ENCODE peak calls at places on chromosomes 16 and 17, in six cellular contexts. X, H, M, I, V and W are unnamed samples.

GRCh38 chr17:10435096-10435495 is 13.3 kb upstream of the MYH8 start:
- DNase-seq in X (no peak), H (no peak), M (no peak), I (no peak), V (no peak), W (no peak)

GRCh38 chr16:8797364-8798173 is at the start of the genes PMM2 and TMEM186:
- DNase-seq in X (peak; percentile 95), H (peak; percentile 98), M (peak; percentile 99), I (peak; percentile 98), V (peak; percentile 88), W (peak; percentile 98)

GRCh38 chr17:9436629-9437028 is 139.0 kb downstream of the STX8 start:
- DNase-seq in X (no peak), H (no peak), M (no peak), I (no peak), V (no peak), W (no peak)

GRCh38 chr16:19393226-19394074 is 24.2 kb upstream of the TMC5 start:
- DNase-seq in X (peak; percentile 99), H (no peak), M (no peak), I (no peak), V (peak; percentile 89), W (no peak)

GRCh38 chr17:47413872-47414271 is 90.1 kb downstream of the EFCAB13 start:
- DNase-seq in X (no peak), H (no peak), M (no peak), I (no peak), V (no peak), W (no peak)

GRCh38 chr17:4605826-4606225 is 21.5 kb downstream of the SMTNL2 start:
- DNase-seq in X (no peak), H (no peak), M (no peak), I (no peak), V (no peak), W (peak; percentile 20)

GRCh38 chr17:16415031-16415924 is at the start of gene TRPV2:
- DNase-seq in X (no peak), H (peak; percentile 80), M (peak; percentile 80), I (peak; percentile 23), V (no peak), W (peak; percentile 63)

GRCh38 chr16:89658221-89658879 is 714 bp downstream of the SPATA33 start:
- DNase-seq in X (no peak), H (peak; percentile 34), M (no peak), I (peak; percentile 71), V (no peak), W (no peak)

GRCh38 chr17:9174312-9174711 is 153.0 kb downstream of the NTN1 start:
- DNase-seq in X (no peak), H (no peak), M (no peak), I (no peak), V (no peak), W (no peak)

GRCh38 chr17:4480929-4481898 is 17.5 kb upstream of the SPNS2 start:
- DNase-seq in X (no peak), H (peak; percentile 73), M (no peak), I (no peak), V (no peak), W (no peak)

GRCh38 chr16:67664258-67664657 is 2.3 kb downstream of the ENKD1 start:
- DNase-seq in X (peak; percentile 11), H (no peak), M (no peak), I (no peak), V (no peak), W (no peak)

GRCh38 chr17:79844869-79845600 is 5.8 kb upstream of the CBX4 start:
- DNase-seq in X (no peak), H (peak; percentile 70), M (peak; percentile 78), I (peak; percentile 98), V (no peak), W (peak; percentile 36)

GRCh38 chr17:31535581-31535981 is 144.1 kb downstream of the RAB11FIP4 start:
- DNase-seq in X (no peak), H (peak; percentile 89), M (no peak), I (no peak), V (no peak), W (peak; percentile 89)

GRCh38 chr17:42311240-42312034 is 23.1 kb downstream of the STAT5A start:
- DNase-seq in X (no peak), H (no peak), M (peak; percentile 64), I (peak; percentile 82), V (no peak), W (no peak)

GRCh38 chr16:10878644-10879498 is 1.9 kb downstream of the CIITA start:
- DNase-seq in X (peak; percentile 47), H (peak; percentile 49), M (peak; percentile 63), I (peak; percentile 70), V (no peak), W (peak; percentile 85)

GRCh38 chr16:30628628-30629342 is 18.6 kb upstream of the ZNF689 start:
- DNase-seq in X (peak; percentile 60), H (peak; percentile 84), M (peak; percentile 91), I (peak; percentile 74), V (peak; percentile 70), W (peak; percentile 80)

GRCh38 chr16:80899804-80900592 is 95.6 kb upstream of the CDYL2 start:
- DNase-seq in X (no peak), H (no peak), M (no peak), I (peak; percentile 68), V (no peak), W (no peak)
- H3K4me3 ChIP-seq in X (no peak overlapping the region), H (no peak overlapping the region), M (no peak overlapping the region), I (no peak overlapping the region), V (no peak overlapping the region), W (no peak overlapping the region)

GRCh38 chr16:3458278-3458851 is 14.9 kb downstream of the NAA60 start:
- DNase-seq in X (no peak), H (peak; percentile 29), M (peak; percentile 79), I (no peak), V (no peak), W (no peak)
- H2AFZ ChIP-seq in X (peak overlapping the region; percentile 72), H (peak overlapping the region; percentile 11), M (no peak overlapping the region), I (no peak overlapping the region), V (no peak overlapping the region), W (peak overlapping the region; percentile 87)

DNA sequence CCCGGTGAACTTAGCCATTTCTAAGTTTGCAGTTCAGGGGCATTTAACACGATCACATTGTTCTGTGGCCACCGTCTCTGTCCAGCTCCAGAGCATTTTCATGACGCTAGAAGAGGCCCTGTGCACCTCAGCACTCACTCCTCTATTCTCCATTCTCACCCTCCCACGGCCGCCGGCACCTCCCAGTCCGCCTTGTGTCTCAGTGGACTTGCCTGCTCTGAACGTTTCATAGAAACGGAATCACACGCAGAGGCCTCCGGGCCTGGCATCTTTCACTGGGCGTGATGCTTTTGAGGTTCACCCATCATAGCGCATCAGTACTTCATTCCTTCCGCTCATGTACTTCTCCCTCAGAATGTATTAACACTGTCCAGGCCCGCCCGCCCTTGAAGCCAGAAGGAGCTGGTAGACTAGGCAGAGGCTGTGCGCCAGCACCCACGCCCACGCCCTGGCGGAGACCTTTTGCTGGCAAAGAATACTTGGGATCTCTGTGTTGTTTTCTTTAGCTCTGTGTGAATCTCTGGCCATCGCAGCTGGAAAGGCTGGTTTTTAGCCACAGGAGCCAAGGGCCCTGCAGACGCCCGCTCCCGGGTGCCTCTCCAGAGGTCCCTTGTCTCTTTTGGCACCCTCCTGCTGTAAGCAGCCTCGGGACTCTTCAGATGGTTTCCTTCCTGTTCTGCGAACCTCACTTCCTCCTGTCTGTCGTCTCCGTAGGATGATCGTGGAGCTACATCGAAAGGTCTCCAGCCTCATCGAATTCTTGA is 23.4 kb upstream of the JPT2 start:
- DNase-seq in X (no peak), H (no peak), M (no peak), I (no peak), V (no peak), W (no peak)
- H3K9me2 ChIP-seq in X (no peaks in the 10 kb centered on the region), H (no peaks in the 10 kb centered on the region), M (no peaks in the 10 kb centered on the region), I (no peaks in the 10 kb centered on the region), V (no peaks in the 10 kb centered on the region), W (no peaks in the 10 kb centered on the region)

DNA sequence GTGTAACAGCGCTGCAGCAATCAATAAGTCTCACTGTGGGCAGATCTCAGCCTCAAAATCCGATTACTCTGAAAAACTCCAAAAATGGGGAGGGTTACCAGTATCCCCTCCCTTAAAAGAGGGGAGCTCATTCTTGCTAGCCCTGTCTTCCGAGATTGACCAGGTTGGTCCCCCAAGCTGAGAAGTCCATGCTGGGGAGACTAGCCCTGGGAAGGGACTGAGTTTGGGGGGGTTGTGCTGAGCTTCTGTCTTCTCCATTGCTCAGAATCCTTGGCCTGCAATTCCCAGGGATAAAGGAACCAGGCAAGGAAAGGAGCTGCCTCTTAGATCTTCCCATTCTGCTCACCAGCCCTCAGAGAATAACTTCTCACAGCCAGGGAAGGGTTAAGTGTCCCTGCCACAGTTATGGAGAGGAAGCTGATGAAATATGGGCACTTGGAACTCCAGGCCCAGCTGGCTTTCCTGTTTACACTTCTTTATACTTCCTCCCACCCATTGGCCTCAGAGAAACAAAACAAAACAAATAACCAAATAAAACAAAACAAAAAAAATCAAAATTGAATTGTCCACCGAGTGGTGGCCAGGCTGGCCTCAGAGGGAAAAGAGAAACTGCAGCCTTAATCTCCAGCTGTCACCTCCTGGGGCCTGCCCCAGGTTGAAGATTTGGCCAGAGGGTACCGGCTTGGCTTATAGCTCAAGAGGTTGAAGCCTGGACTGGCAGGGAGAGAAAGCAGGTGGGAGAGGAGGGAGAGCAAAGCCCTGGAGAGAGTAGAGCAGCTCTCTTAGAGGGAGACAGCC is 2.6 kb downstream of the HOXB3 start:
- DNase-seq in X (no peak), H (peak; percentile 31), M (no peak), I (no peak), V (no peak), W (no peak)
- H3K4me3 ChIP-seq in X (no peak overlapping the region), H (no peak overlapping the region), M (no peak overlapping the region), I (no peak overlapping the region), V (no peak overlapping the region), W (no peak overlapping the region)